ENCODE peak calls at places on chromosomes 5 and 9, in ten cellular contexts. J is A172; Q is endodermal cell; S is Peyer's patch; L is ecto neural progenitor cell; R is mesendoderm; M is choroid plexus epithelial cell; X is effector memory CD8-positive, alpha-beta T cell; B is COR-L47; E is stimulated activated CD4-positive, alpha-beta T cell treated with anti-CD3 and anti-CD28 coated beads, Interleukin-4, amount 100 ng/mL, for 24 hours. V is an unnamed sample.

GRCh38 chr9:110977259-110977709 is 61.0 kb downstream of the LPAR1 start:
- DNase-seq in J (peak; percentile 84), Q (peak; percentile 44), X (no peak), E (no peak), R (no peak), L (no peak), M (peak; percentile 82), S (no peak), B (no peak), V (no peak)

GRCh38 chr5:114210662-114211061 is 151.2 kb upstream of the KCNN2 start:
- DNase-seq in R (no peak), X (no peak), J (no peak), M (no peak), S (no peak), L (no peak), E (no peak), B (no peak), Q (no peak), V (no peak)

GRCh38 chr5:17113174-17113941 is 104.1 kb upstream of the BASP1 start:
- DNase-seq in X (no peak), M (peak; percentile 93), L (no peak), Q (no peak), E (no peak), R (peak; percentile 16), J (no peak), B (no peak), S (no peak), V (no peak)

GRCh38 chr5:168308976-168309598 is 17.6 kb downstream of the WWC1 start:
- DNase-seq in Q (no peak), B (no peak), R (no peak), J (no peak), S (no peak), X (no peak), E (no peak), L (no peak), M (no peak), V (no peak)

GRCh38 chr5:137668574-137669093 is 67.3 kb downstream of the KLHL3 start:
- DNase-seq in S (no peak), Q (no peak), X (no peak), B (no peak), R (no peak), J (no peak), L (no peak), M (no peak), E (no peak), V (no peak)

GRCh38 chr5:160021818-160022446 is 13.0 kb downstream of the TTC1 start:
- DNase-seq in E (peak; percentile 64), X (peak; percentile 61), B (peak; percentile 17), R (peak; percentile 62), M (peak; percentile 86), J (peak; percentile 55), L (peak; percentile 52), Q (peak; percentile 75), S (peak; percentile 32), V (peak; percentile 82)

GRCh38 chr5:174668349-174668748 is 56.0 kb upstream of the MSX2 start:
- DNase-seq in E (no peak), J (no peak), M (no peak), L (no peak), B (no peak), S (no peak), X (no peak), R (no peak), Q (no peak), V (no peak)

GRCh38 chr5:156036640-156037039 is 290.3 kb upstream of the SGCD start:
- DNase-seq in E (no peak), X (no peak), J (no peak), R (no peak), Q (no peak), L (no peak), B (no peak), S (no peak), M (no peak), V (no peak)

GRCh38 chr5:9108156-9108555 is 437.7 kb downstream of the SEMA5A start:
- DNase-seq in S (no peak), L (no peak), M (no peak), B (no peak), Q (no peak), E (no peak), X (no peak), J (no peak), R (no peak), V (no peak)